ENCODE peak calls at places on chromosomes 6 and 20, in five cellular contexts. W, L, V, C and M are unnamed samples.

GRCh38 chr6:35392111-35392702 is 49.8 kb downstream of the PPARD start:
- DNase-seq in L (no peak), C (no peak), V (no peak), W (peak; percentile 85), M (no peak)

GRCh38 chr6:5190467-5190866 is 70.3 kb downstream of the LYRM4 start:
- DNase-seq in C (no peak), L (no peak), W (no peak), V (peak; percentile 60), M (no peak)

GRCh38 chr20:25178563-25179438 is 16.7 kb upstream of the ENTPD6 start:
- DNase-seq in C (no peak), V (peak; percentile 84), L (no peak), W (no peak), M (no peak)

GRCh38 chr6:158194487-158195280 is 26.5 kb downstream of the GTF2H5 start:
- DNase-seq in C (no peak), V (no peak), L (no peak), W (no peak), M (no peak)

GRCh38 chr6:121652726-121653623 is 217.5 kb downstream of the GJA1 start:
- DNase-seq in V (peak; percentile 47), C (no peak), W (no peak), L (no peak), M (no peak)

GRCh38 chr6:34657307-34657978 is 39.1 kb downstream of the ILRUN start:
- DNase-seq in C (no peak), V (peak; percentile 86), W (no peak), L (no peak), M (no peak)

GRCh38 chr20:10249048-10249770 is 30.6 kb downstream of the SNAP25 start:
- DNase-seq in V (peak; percentile 94), W (no peak), C (no peak), L (no peak), M (no peak)

GRCh38 chr6:163438940-163439335 is 24.4 kb downstream of the QKI start:
- DNase-seq in C (peak; percentile 76), W (no peak), V (no peak), L (peak; percentile 30), M (no peak)

GRCh38 chr6:110593637-110594036 is 117.2 kb upstream of the SLC22A16 start:
- DNase-seq in L (no peak), V (no peak), C (no peak), W (no peak), M (no peak)

GRCh38 chr6:42962096-42962495 is 1.5 kb downstream of the GNMT start:
- DNase-seq in C (peak; percentile 48), V (no peak), W (no peak), L (no peak), M (no peak)

GRCh38 chr6:48977573-48977972 is 485.5 kb downstream of the MMUT start:
- DNase-seq in L (no peak), V (no peak), C (no peak), W (no peak), M (no peak)

GRCh38 chr6:26232306-26232949 is 132.6 kb upstream of the BTN3A2 start:
- DNase-seq in V (no peak), L (no peak), W (no peak), C (no peak), M (no peak)

GRCh38 chr6:48826318-48826595 is 636.8 kb downstream of the MMUT start:
- DNase-seq in C (no peak), L (no peak), W (no peak), V (no peak), M (no peak)

GRCh38 chr20:36644032-36644712 is 1.8 kb downstream of the SLA2 start:
- DNase-seq in C (peak; percentile 81), V (no peak), W (no peak), L (peak; percentile 79), M (no peak)

GRCh38 chr6:168002812-168003211 is 5.3 kb downstream of the KIF25 start:
- DNase-seq in V (no peak), C (no peak), L (no peak), W (no peak), M (peak; percentile 17)

GRCh38 chr6:170087946-170088348 is 202.9 kb downstream of the DLL1 start:
- DNase-seq in V (no peak), L (peak; percentile 71), C (peak; percentile 93), W (peak; percentile 83), M (no peak)

GRCh38 chr6:23213193-23213592 is 643.8 kb downstream of the HDGFL1 start:
- DNase-seq in C (no peak), V (no peak), L (no peak), W (no peak), M (no peak)

GRCh38 chr20:22701679-22702308 is 117.4 kb upstream of the FOXA2 start:
- DNase-seq in V (no peak), L (no peak), W (no peak), C (no peak), M (peak; percentile 75)

GRCh38 chr6:27176096-27176495 is 71.4 kb upstream of the PRSS16 start:
- DNase-seq in L (peak; percentile 46), C (no peak), V (no peak), W (no peak), M (no peak)

GRCh38 chr20:35702051-35702823 is 3.0 kb downstream of the ROMO1 start:
- DNase-seq in V (no peak), C (peak; percentile 57), L (no peak), W (no peak), M (no peak)

GRCh38 chr20:57398231-57398821 is 7.1 kb downstream of the RBM38 start:
- DNase-seq in C (peak; percentile 98), W (peak; percentile 80), L (peak; percentile 98), V (no peak), M (peak; percentile 93)

GRCh38 chr6:85372915-85373270 is 77.0 kb upstream of the NT5E start:
- DNase-seq in C (no peak), V (no peak), W (no peak), L (no peak), M (no peak)

GRCh38 chr20:21396921-21397340 is 395 bp downstream of the NKX2-4 start:
- DNase-seq in V (no peak), L (no peak), C (no peak), W (peak; percentile 77), M (no peak)

GRCh38 chr6:47149070-47149469 is 106.9 kb upstream of the ADGRF1 start:
- DNase-seq in V (no peak), L (no peak), C (no peak), W (no peak), M (no peak)

GRCh38 chr6:47147836-47148344 is 105.8 kb upstream of the ADGRF1 start:
- DNase-seq in L (no peak), C (no peak), W (no peak), V (no peak), M (peak; percentile 77)

GRCh38 chr6:47146426-47147174 is 104.5 kb upstream of the ADGRF1 start:
- DNase-seq in C (no peak), V (no peak), W (no peak), L (no peak), M (peak; percentile 60)

GRCh38 chr6:47145212-47145611 is 103.1 kb upstream of the ADGRF1 start:
- DNase-seq in C (no peak), L (no peak), W (no peak), V (no peak), M (no peak)

GRCh38 chr6:47147175-47147727 is 105.1 kb upstream of the ADGRF1 start:
- DNase-seq in W (no peak), L (no peak), V (no peak), C (no peak), M (peak; percentile 31)
- H3K27ac ChIP-seq in W (no peak overlapping the region), L (no peak overlapping the region), V (peak overlapping the region; percentile 57), C (no peak overlapping the region), M (peak overlapping the region; percentile 48)

GRCh38 chr20:43955244-43956191 is 40.9 kb downstream of the TOX2 start:
- DNase-seq in C (peak; percentile 80), V (peak; percentile 79), L (peak; percentile 68), W (no peak), M (no peak)

GRCh38 chr20:43953919-43954617 is 39.4 kb downstream of the TOX2 start:
- DNase-seq in V (no peak), L (no peak), C (peak; percentile 64), W (no peak), M (no peak)

GRCh38 chr20:43958626-43959025 is 44.0 kb downstream of the TOX2 start:
- DNase-seq in C (no peak), V (no peak), W (no peak), L (no peak), M (no peak)

GRCh38 chr20:43957392-43957791 is 42.7 kb downstream of the TOX2 start:
- DNase-seq in V (no peak), L (no peak), C (no peak), W (no peak), M (no peak)

GRCh38 chr20:43954704-43955243 is 40.1 kb downstream of the TOX2 start:
- DNase-seq in C (no peak), W (no peak), L (no peak), V (no peak), M (no peak)
- H3K27ac ChIP-seq in C (no peak overlapping the region), W (peak overlapping the region; percentile 53), L (no peak overlapping the region), V (peak overlapping the region; percentile 87), M (peak overlapping the region; percentile 48)

GRCh38 chr6:69421986-69422385 is 374.8 kb downstream of the LMBRD1 start:
- DNase-seq in V (no peak), W (no peak), L (no peak), C (no peak), M (no peak)

GRCh38 chr6:69423785-69424184 is 373.0 kb downstream of the LMBRD1 start:
- DNase-seq in V (no peak), L (no peak), C (no peak), W (no peak), M (no peak)

GRCh38 chr6:69422474-69422873 is 374.3 kb downstream of the LMBRD1 start:
- DNase-seq in C (no peak), V (no peak), W (no peak), L (no peak), M (no peak)

GRCh38 chr6:69424581-69424980 is 372.2 kb downstream of the LMBRD1 start:
- DNase-seq in L (no peak), V (no peak), C (no peak), W (peak; percentile 11), M (no peak)

DNA sequence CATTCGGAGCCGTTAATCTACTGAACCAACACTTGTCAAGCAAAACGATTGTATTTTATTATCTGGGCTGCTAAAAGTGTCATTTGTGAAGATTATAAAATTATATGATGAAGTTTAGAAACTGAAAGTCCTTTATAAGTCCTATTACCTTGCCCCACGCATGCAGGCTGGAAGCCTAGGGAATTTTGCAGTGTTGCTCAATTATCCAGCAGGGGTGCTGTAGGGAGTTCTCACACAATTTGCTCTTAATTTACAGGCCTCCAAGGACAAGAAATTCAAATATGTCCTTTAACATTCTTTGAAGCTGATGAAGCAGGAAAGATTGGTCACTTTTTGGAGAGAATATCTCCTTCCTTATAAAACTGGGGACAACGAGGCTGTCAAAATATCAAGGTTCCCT is 368.9 kb downstream of the LMBRD1 start:
- DNase-seq in V (no peak), W (no peak), L (no peak), C (no peak), M (no peak)
- H3K27ac ChIP-seq in V (no peak overlapping the region), W (no peak overlapping the region), L (no peak overlapping the region), C (no peak overlapping the region), M (no peak overlapping the region)

DNA sequence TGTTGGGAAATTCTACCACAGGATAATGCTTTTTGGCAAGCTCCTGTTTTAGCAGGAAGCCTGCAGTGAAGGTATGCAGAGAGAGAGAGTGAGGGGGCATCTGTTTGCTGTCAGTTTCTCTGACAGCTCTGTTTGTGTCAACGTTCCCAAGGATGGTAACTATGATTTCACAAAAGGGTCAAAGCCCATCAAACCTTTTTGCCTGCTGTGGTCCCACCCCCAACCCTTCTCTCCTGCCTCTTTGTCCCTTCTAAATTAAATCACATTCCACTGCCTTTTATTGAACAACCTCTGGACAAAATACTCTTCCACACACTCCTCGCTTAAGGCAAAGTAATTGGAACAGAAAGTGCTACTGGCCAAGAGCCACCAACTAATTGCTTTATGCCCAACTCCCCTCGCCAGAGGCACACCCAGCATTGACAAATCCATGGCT is 128.3 kb downstream of the TSHZ2 start:
- DNase-seq in W (no peak), L (no peak), V (no peak), C (no peak), M (no peak)
- H3K27ac ChIP-seq in W (no peak overlapping the region), L (no peak overlapping the region), V (no peak overlapping the region), C (no peak overlapping the region), M (no peak overlapping the region)